ENCODE peak calls at places on chromosomes 11 and 22, in four cellular contexts. One of them, this sample, is unnamed.

GRCh38 chr11:130433357-130433756 is 4.9 kb upstream of the ADAMTS8 start:
- DNase-seq in activated CD8-positive, alpha-beta memory T cell treated with anti-CD3 and anti-CD28 coated beads for 24 hours: no peak
- DNase-seq in AG10803: no peak
- DNase-seq in germinal center: no peak
- DNase-seq in this sample: no peak

GRCh38 chr11:11432621-11433319 is 79.7 kb upstream of the CSNK2A3 start:
- DNase-seq in activated CD8-positive, alpha-beta memory T cell treated with anti-CD3 and anti-CD28 coated beads for 24 hours: no peak
- DNase-seq in AG10803: no peak
- DNase-seq in germinal center: no peak
- DNase-seq in this sample: no peak

GRCh38 chr22:37180531-37181231 is 7.4 kb downstream of the C1QTNF6 start:
- DNase-seq in activated CD8-positive, alpha-beta memory T cell treated with anti-CD3 and anti-CD28 coated beads for 24 hours: no peak
- DNase-seq in AG10803: no peak
- DNase-seq in germinal center: no peak
- DNase-seq in this sample: no peak

GRCh38 chr11:126978155-126978554 is 22.4 kb downstream of the KIRREL3 start:
- DNase-seq in activated CD8-positive, alpha-beta memory T cell treated with anti-CD3 and anti-CD28 coated beads for 24 hours: no peak
- DNase-seq in AG10803: no peak
- DNase-seq in germinal center: no peak
- DNase-seq in this sample: no peak

GRCh38 chr11:63535734-63536133 is 874 bp upstream of the PLAAT4 start:
- DNase-seq in activated CD8-positive, alpha-beta memory T cell treated with anti-CD3 and anti-CD28 coated beads for 24 hours: no peak
- DNase-seq in AG10803: no peak
- DNase-seq in germinal center: no peak
- DNase-seq in this sample: peak; percentile 15

GRCh38 chr22:40346178-40347064 is at the start of gene ADSL:
- DNase-seq in activated CD8-positive, alpha-beta memory T cell treated with anti-CD3 and anti-CD28 coated beads for 24 hours: peak; percentile 96
- DNase-seq in AG10803: peak; percentile 79
- DNase-seq in germinal center: peak; percentile 89
- DNase-seq in this sample: peak; percentile 88

GRCh38 chr11:102911758-102912481 is 37.1 kb upstream of the MMP12 start:
- DNase-seq in activated CD8-positive, alpha-beta memory T cell treated with anti-CD3 and anti-CD28 coated beads for 24 hours: no peak
- DNase-seq in AG10803: no peak
- DNase-seq in germinal center: no peak
- DNase-seq in this sample: peak; percentile 38

GRCh38 chr11:101863361-101863760 is 51.4 kb upstream of the CEP126 start:
- DNase-seq in activated CD8-positive, alpha-beta memory T cell treated with anti-CD3 and anti-CD28 coated beads for 24 hours: no peak
- DNase-seq in AG10803: peak; percentile 85
- DNase-seq in germinal center: no peak
- DNase-seq in this sample: peak; percentile 90

GRCh38 chr11:102611291-102611690 is 13.8 kb downstream of the MMP20 start:
- DNase-seq in activated CD8-positive, alpha-beta memory T cell treated with anti-CD3 and anti-CD28 coated beads for 24 hours: no peak
- DNase-seq in AG10803: no peak
- DNase-seq in germinal center: no peak
- DNase-seq in this sample: no peak

GRCh38 chr11:75288846-75289760 is 48.5 kb downstream of the TPBGL start:
- DNase-seq in activated CD8-positive, alpha-beta memory T cell treated with anti-CD3 and anti-CD28 coated beads for 24 hours: no peak
- DNase-seq in AG10803: peak; percentile 60
- DNase-seq in germinal center: no peak
- DNase-seq in this sample: no peak

GRCh38 chr22:43005106-43005505 is 9.8 kb downstream of the PACSIN2 start:
- DNase-seq in activated CD8-positive, alpha-beta memory T cell treated with anti-CD3 and anti-CD28 coated beads for 24 hours: no peak
- DNase-seq in AG10803: no peak
- DNase-seq in germinal center: no peak
- DNase-seq in this sample: peak; percentile 37

GRCh38 chr11:119377112-119377901 is 4.2 kb downstream of the USP2 start:
- DNase-seq in activated CD8-positive, alpha-beta memory T cell treated with anti-CD3 and anti-CD28 coated beads for 24 hours: no peak
- DNase-seq in AG10803: no peak
- DNase-seq in germinal center: no peak
- DNase-seq in this sample: no peak

GRCh38 chr11:26946209-26946828 is 47.6 kb upstream of the FIBIN start:
- DNase-seq in activated CD8-positive, alpha-beta memory T cell treated with anti-CD3 and anti-CD28 coated beads for 24 hours: no peak
- DNase-seq in AG10803: peak; percentile 90
- DNase-seq in germinal center: no peak
- DNase-seq in this sample: peak; percentile 73

GRCh38 chr22:24486501-24486921 is 8.6 kb upstream of the UPB1 start:
- DNase-seq in activated CD8-positive, alpha-beta memory T cell treated with anti-CD3 and anti-CD28 coated beads for 24 hours: no peak
- DNase-seq in AG10803: peak; percentile 90
- DNase-seq in germinal center: no peak
- DNase-seq in this sample: peak; percentile 90

GRCh38 chr11:77374108-77374507 is 72.6 kb upstream of the GDPD4 start:
- DNase-seq in activated CD8-positive, alpha-beta memory T cell treated with anti-CD3 and anti-CD28 coated beads for 24 hours: no peak
- DNase-seq in AG10803: no peak
- DNase-seq in germinal center: no peak
- DNase-seq in this sample: peak; percentile 31

GRCh38 chr11:117221775-117222517 is 9.9 kb downstream of the PCSK7 start:
- DNase-seq in activated CD8-positive, alpha-beta memory T cell treated with anti-CD3 and anti-CD28 coated beads for 24 hours: no peak
- DNase-seq in AG10803: peak; percentile 29
- DNase-seq in germinal center: no peak
- DNase-seq in this sample: peak; percentile 45

GRCh38 chr11:66133216-66133775 is 63.2 kb downstream of the PACS1 start:
- DNase-seq in activated CD8-positive, alpha-beta memory T cell treated with anti-CD3 and anti-CD28 coated beads for 24 hours: no peak
- DNase-seq in AG10803: no peak
- DNase-seq in germinal center: no peak
- DNase-seq in this sample: no peak

GRCh38 chr11:102836290-102836875 is 7.0 kb downstream of the MMP3 start:
- DNase-seq in activated CD8-positive, alpha-beta memory T cell treated with anti-CD3 and anti-CD28 coated beads for 24 hours: no peak
- DNase-seq in AG10803: peak; percentile 92
- DNase-seq in germinal center: no peak
- DNase-seq in this sample: peak; percentile 62

GRCh38 chr22:17563936-17564391 is 666 bp downstream of the SLC25A18 start:
- DNase-seq in activated CD8-positive, alpha-beta memory T cell treated with anti-CD3 and anti-CD28 coated beads for 24 hours: no peak
- DNase-seq in AG10803: peak; percentile 77
- DNase-seq in germinal center: no peak
- DNase-seq in this sample: peak; percentile 47

GRCh38 chr11:72821920-72822799 is 7.9 kb downstream of the ATG16L2 start:
- DNase-seq in activated CD8-positive, alpha-beta memory T cell treated with anti-CD3 and anti-CD28 coated beads for 24 hours: peak; percentile 98
- DNase-seq in AG10803: peak; percentile 76
- DNase-seq in germinal center: peak; percentile 95
- DNase-seq in this sample: peak; percentile 88

GRCh38 chr22:36238348-36239149 is 778 bp downstream of the APOL2 start:
- DNase-seq in activated CD8-positive, alpha-beta memory T cell treated with anti-CD3 and anti-CD28 coated beads for 24 hours: peak; percentile 64
- DNase-seq in AG10803: no peak
- DNase-seq in germinal center: no peak
- DNase-seq in this sample: no peak

GRCh38 chr11:27723685-27724084 is 23.4 kb upstream of the BDNF start:
- DNase-seq in activated CD8-positive, alpha-beta memory T cell treated with anti-CD3 and anti-CD28 coated beads for 24 hours: no peak
- DNase-seq in AG10803: peak; percentile 31
- DNase-seq in germinal center: no peak
- DNase-seq in this sample: peak; percentile 41

GRCh38 chr11:66848671-66849500 is 5.6 kb downstream of the RCE1 start:
- DNase-seq in activated CD8-positive, alpha-beta memory T cell treated with anti-CD3 and anti-CD28 coated beads for 24 hours: no peak
- DNase-seq in AG10803: no peak
- DNase-seq in germinal center: no peak
- DNase-seq in this sample: no peak

GRCh38 chr22:49992921-49993648 is 19.5 kb downstream of the IL17REL start:
- DNase-seq in activated CD8-positive, alpha-beta memory T cell treated with anti-CD3 and anti-CD28 coated beads for 24 hours: peak; percentile 87
- DNase-seq in AG10803: peak; percentile 47
- DNase-seq in germinal center: peak; percentile 74
- DNase-seq in this sample: peak; percentile 49

GRCh38 chr11:74162688-74163467 is 7.9 kb downstream of the C2CD3 start:
- DNase-seq in activated CD8-positive, alpha-beta memory T cell treated with anti-CD3 and anti-CD28 coated beads for 24 hours: no peak
- DNase-seq in AG10803: no peak
- DNase-seq in germinal center: no peak
- DNase-seq in this sample: no peak

This sample was measured in EL.